ENCODE peak calls at places on chromosomes 6 and 20, in ten cellular contexts. R is GM23248, O is IMR-90, Z is left lung, J is ovary, W is astrocyte, G is adrenal gland, N is lung, E is body of pancreas, A is ascending aorta. Y is an unnamed sample.

GRCh38 chr6:154232013-154232920 is 124.3 kb downstream of the IPCEF1 start:
- DNase-seq in A (no peak), J (no peak), W (peak; percentile 32), G (no peak), E (no peak), R (peak; percentile 30), N (no peak), Z (no peak), O (peak; percentile 39), Y (no peak)

GRCh38 chr6:132256457-132256856 is 144.8 kb downstream of the MOXD1 start:
- DNase-seq in E (no peak), O (no peak), A (no peak), N (no peak), J (no peak), Z (no peak), G (no peak), W (no peak), R (no peak), Y (no peak)

GRCh38 chr6:130913119-130913518 is 85.9 kb downstream of the SMLR1 start:
- DNase-seq in J (no peak), Z (no peak), G (no peak), R (no peak), E (no peak), O (no peak), W (no peak), A (no peak), N (no peak), Y (no peak)

GRCh38 chr6:33935439-33936080 is 131.8 kb upstream of the MLN start:
- DNase-seq in R (no peak), E (no peak), J (no peak), G (no peak), N (no peak), W (no peak), A (no peak), O (no peak), Z (peak; percentile 43), Y (no peak)

GRCh38 chr20:25196701-25197120 is 1.2 kb downstream of the ENTPD6 start:
- DNase-seq in W (no peak), Z (no peak), A (no peak), E (peak; percentile 43), J (no peak), O (no peak), G (peak; percentile 31), R (peak; percentile 29), N (no peak), Y (no peak)

GRCh38 chr20:50335105-50335504 is 144.5 kb downstream of the CEBPB start:
- DNase-seq in N (no peak), Z (no peak), O (peak; percentile 31), A (no peak), R (peak; percentile 49), W (peak; percentile 42), E (peak; percentile 52), G (peak; percentile 62), J (no peak), Y (no peak)

GRCh38 chr6:111743859-111744692 is 129.2 kb downstream of the FYN start:
- DNase-seq in Z (no peak), E (peak; percentile 32), O (peak; percentile 90), W (peak; percentile 78), R (peak; percentile 81), J (peak; percentile 40), A (no peak), N (no peak), G (no peak), Y (no peak)

GRCh38 chr20:21554985-21555384 is 41.1 kb upstream of the NKX2-2 start:
- DNase-seq in J (no peak), N (no peak), A (no peak), R (no peak), G (no peak), Z (no peak), E (no peak), O (no peak), W (no peak), Y (no peak)

GRCh38 chr20:10763117-10763516 is 89.3 kb upstream of the JAG1 start:
- DNase-seq in O (peak; percentile 18), J (no peak), N (no peak), G (no peak), W (no peak), R (no peak), E (no peak), A (no peak), Z (no peak), Y (no peak)

GRCh38 chr20:4173142-4173541 is 157.8 kb upstream of the RNF24 start:
- DNase-seq in J (no peak), Z (no peak), G (no peak), R (no peak), O (no peak), W (no peak), A (no peak), N (no peak), E (no peak), Y (no peak)

GRCh38 chr20:50595988-50596693 is 86.0 kb downstream of the PTPN1 start:
- DNase-seq in J (no peak), R (no peak), N (no peak), O (peak; percentile 24), G (peak; percentile 47), Z (peak; percentile 58), E (no peak), W (no peak), A (no peak), Y (peak; percentile 31)

GRCh38 chr6:144264270-144265060 is 20.7 kb upstream of the UTRN start:
- DNase-seq in R (peak; percentile 95), N (peak; percentile 44), A (no peak), O (peak; percentile 90), W (peak; percentile 94), Z (no peak), J (peak; percentile 43), G (peak; percentile 49), E (peak; percentile 66), Y (no peak)

GRCh38 chr6:85977661-85978060 is 335.0 kb upstream of the SYNCRIP start:
- DNase-seq in R (no peak), J (no peak), N (no peak), W (no peak), O (no peak), E (no peak), Z (no peak), G (no peak), A (no peak), Y (no peak)

GRCh38 chr6:166624275-166624674 is 2.8 kb downstream of the RPS6KA2 start:
- DNase-seq in Z (no peak), O (peak; percentile 69), W (peak; percentile 63), A (no peak), E (peak; percentile 57), N (peak; percentile 79), G (peak; percentile 41), J (no peak), R (peak; percentile 79), Y (no peak)

GRCh38 chr6:21438237-21438985 is 155.1 kb upstream of the SOX4 start:
- DNase-seq in E (no peak), J (no peak), N (no peak), A (no peak), R (no peak), G (no peak), W (peak; percentile 55), O (no peak), Z (no peak), Y (no peak)

DNA sequence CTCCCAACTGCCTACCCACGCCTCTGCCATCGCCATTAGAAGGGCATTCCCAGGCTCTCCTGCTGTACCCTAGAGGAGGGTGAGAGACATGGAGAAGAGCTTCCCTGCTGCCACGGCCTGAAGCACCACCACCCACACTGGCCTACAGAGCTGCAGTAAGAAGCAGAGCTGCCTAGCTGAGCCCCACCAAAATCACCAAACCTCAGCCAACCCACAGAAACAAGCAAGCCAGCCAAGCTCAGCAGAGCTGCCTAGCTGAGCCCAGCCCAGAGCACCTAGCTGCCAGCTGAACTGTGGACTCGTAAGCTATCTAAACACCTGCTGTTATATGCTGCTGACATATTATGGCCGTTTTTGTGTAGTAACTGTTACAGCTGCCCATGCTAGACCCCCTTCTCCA is 149.2 kb downstream of the PCSK2 start:
- DNase-seq in A (no peak), N (no peak), W (no peak), G (no peak), J (no peak), E (no peak), O (no peak), Z (no peak), R (no peak), Y (no peak)
- H3K4me1 ChIP-seq in A (no peaks in the 10 kb centered on the region), N (no peaks in the 10 kb centered on the region), W (no peaks in the 10 kb centered on the region), G (no peaks in the 10 kb centered on the region), J (no peaks in the 10 kb centered on the region), E (no peaks in the 10 kb centered on the region), O (no peaks in the 10 kb centered on the region), Z (no peaks in the 10 kb centered on the region), R (no peaks in the 10 kb centered on the region), Y (no peaks in the 10 kb centered on the region)

GRCh38 chr6:87822011-87822410 is 120.0 kb upstream of the AKIRIN2 start:
- DNase-seq in R (no peak), E (no peak), J (no peak), O (peak; percentile 49), Z (no peak), A (no peak), G (no peak), N (no peak), W (peak; percentile 12), Y (no peak)
- H3K4me1 ChIP-seq in R (peaks cover 5% of the 10 kb centered on the region), E (no peaks in the 10 kb centered on the region), J (peaks cover 5% of the 10 kb centered on the region), O (no peaks in the 10 kb centered on the region), Z (peaks cover 3% of the 10 kb centered on the region), A (no peaks in the 10 kb centered on the region), G (no peaks in the 10 kb centered on the region), N (no peaks in the 10 kb centered on the region), W (no peaks in the 10 kb centered on the region), Y (peaks cover 2% of the 10 kb centered on the region)

GRCh38 chr6:16473908-16474791 is 235.8 kb downstream of the GMPR start:
- DNase-seq in R (no peak), E (no peak), O (no peak), Z (no peak), A (no peak), W (no peak), J (no peak), N (no peak), G (no peak), Y (no peak)

GRCh38 chr6:16476861-16477260 is 238.5 kb downstream of the GMPR start:
- DNase-seq in W (no peak), R (no peak), E (no peak), Z (no peak), G (no peak), O (no peak), A (no peak), J (no peak), N (no peak), Y (no peak)

GRCh38 chr6:16477367-16478149 is 239.2 kb downstream of the GMPR start:
- DNase-seq in Z (no peak), G (peak; percentile 87), N (peak; percentile 48), O (no peak), E (peak; percentile 40), W (no peak), J (no peak), A (no peak), R (no peak), Y (no peak)

GRCh38 chr6:16473184-16473907 is 235.0 kb downstream of the GMPR start:
- DNase-seq in O (no peak), A (no peak), R (no peak), J (no peak), W (no peak), G (no peak), Z (no peak), E (no peak), N (no peak), Y (no peak)

GRCh38 chr6:16474834-16475781 is 236.7 kb downstream of the GMPR start:
- DNase-seq in O (no peak), A (no peak), J (no peak), N (no peak), G (no peak), R (no peak), Z (no peak), E (no peak), W (no peak), Y (no peak)
- H3K4me1 ChIP-seq in O (peaks cover 23% of the 10 kb centered on the region), A (peaks cover 11% of the 10 kb centered on the region), J (peaks cover 4% of the 10 kb centered on the region), N (peaks cover 7% of the 10 kb centered on the region), G (no peaks in the 10 kb centered on the region), R (peaks cover 4% of the 10 kb centered on the region), Z (peaks cover 15% of the 10 kb centered on the region), E (peaks cover 44% of the 10 kb centered on the region), W (peaks cover 22% of the 10 kb centered on the region), Y (no peaks in the 10 kb centered on the region)

GRCh38 chr20:37253087-37253486 is 8.5 kb downstream of the GHRH start:
- DNase-seq in G (no peak), J (no peak), W (no peak), R (no peak), A (no peak), E (no peak), O (no peak), N (no peak), Z (no peak), Y (no peak)
- H3K4me1 ChIP-seq in G (no peaks in the 10 kb centered on the region), J (no peaks in the 10 kb centered on the region), W (no peaks in the 10 kb centered on the region), R (no peaks in the 10 kb centered on the region), A (no peaks in the 10 kb centered on the region), E (no peaks in the 10 kb centered on the region), O (no peaks in the 10 kb centered on the region), N (no peaks in the 10 kb centered on the region), Z (no peaks in the 10 kb centered on the region), Y (no peaks in the 10 kb centered on the region)